ENCODE peak calls at places on chromosomes 7 and 10, in four cellular contexts. One of them, this sample, is unnamed.

GRCh38 chr10:131806146-131806545 is 94.7 kb upstream of the PPP2R2D start:
- DNase-seq in A549: no peak
- DNase-seq in uterus: no peak
- DNase-seq in suprapubic skin: no peak
- DNase-seq in this sample: no peak

GRCh38 chr7:110090113-110090820 is 1000.7 kb upstream of the LRRN3 start:
- DNase-seq in A549: no peak
- DNase-seq in suprapubic skin: no peak
- DNase-seq in uterus: no peak
- DNase-seq in this sample: peak

GRCh38 chr7:41916450-41916927 is 213.6 kb upstream of the INHBA start:
- DNase-seq in uterus: peak
- DNase-seq in A549: peak
- DNase-seq in suprapubic skin: no peak
- DNase-seq in this sample: peak

GRCh38 chr7:78057571-78057970 is 259.0 kb downstream of the PHTF2 start:
- DNase-seq in suprapubic skin: no peak
- DNase-seq in uterus: no peak
- DNase-seq in A549: no peak
- DNase-seq in this sample: no peak

GRCh38 chr7:158263964-158264748 is 323.5 kb downstream of the PTPRN2 start:
- DNase-seq in A549: no peak
- DNase-seq in uterus: no peak
- DNase-seq in suprapubic skin: peak
- DNase-seq in this sample: no peak

GRCh38 chr10:48655426-48656240 is 29.0 kb upstream of the WDFY4 start:
- DNase-seq in suprapubic skin: peak
- DNase-seq in uterus: peak
- DNase-seq in A549: peak
- DNase-seq in this sample: peak

GRCh38 chr10:70579234-70580002 is 23.1 kb downstream of the PRF1 start:
- DNase-seq in uterus: no peak
- DNase-seq in A549: peak
- DNase-seq in suprapubic skin: peak
- DNase-seq in this sample: no peak

GRCh38 chr7:81692146-81692905 is 77.5 kb downstream of the HGF start:
- DNase-seq in uterus: no peak
- DNase-seq in suprapubic skin: no peak
- DNase-seq in A549: no peak
- DNase-seq in this sample: no peak

GRCh38 chr10:116246263-116246662 is 26.7 kb downstream of the GFRA1 start:
- DNase-seq in A549: no peak
- DNase-seq in uterus: no peak
- DNase-seq in suprapubic skin: no peak
- DNase-seq in this sample: no peak

GRCh38 chr7:6385110-6385792 is 62.5 kb downstream of the DAGLB start:
- DNase-seq in A549: peak
- DNase-seq in suprapubic skin: no peak
- DNase-seq in uterus: no peak
- DNase-seq in this sample: peak

GRCh38 chr10:131143425-131144165 is 167.9 kb downstream of the TCERG1L start:
- DNase-seq in suprapubic skin: no peak
- DNase-seq in A549: no peak
- DNase-seq in uterus: no peak
- DNase-seq in this sample: no peak

GRCh38 chr10:93465806-93466675 is 16.1 kb downstream of the MYOF start:
- DNase-seq in suprapubic skin: peak
- DNase-seq in A549: peak
- DNase-seq in uterus: peak
- DNase-seq in this sample: peak

GRCh38 chr10:102985811-102986210 is 67.7 kb downstream of the CNNM2 start:
- DNase-seq in A549: no peak
- DNase-seq in suprapubic skin: no peak
- DNase-seq in uterus: no peak
- DNase-seq in this sample: no peak

GRCh38 chr7:18262054-18262453 is 233.5 kb upstream of the HDAC9 start:
- DNase-seq in uterus: no peak
- DNase-seq in A549: no peak
- DNase-seq in suprapubic skin: no peak
- DNase-seq in this sample: peak

GRCh38 chr7:1847260-1848001 is 177.4 kb downstream of the ELFN1 start:
- DNase-seq in uterus: no peak
- DNase-seq in suprapubic skin: peak
- DNase-seq in A549: no peak
- DNase-seq in this sample: no peak

GRCh38 chr10:94397549-94398370 is 4.6 kb upstream of the TBC1D12 start:
- DNase-seq in suprapubic skin: no peak
- DNase-seq in A549: no peak
- DNase-seq in uterus: no peak
- DNase-seq in this sample: no peak

GRCh38 chr7:105067691-105068090 is 53.7 kb downstream of the KMT2E start:
- DNase-seq in suprapubic skin: no peak
- DNase-seq in uterus: no peak
- DNase-seq in A549: no peak
- DNase-seq in this sample: no peak

GRCh38 chr7:151566897-151567320 is 47.2 kb upstream of the RHEB start:
- DNase-seq in suprapubic skin: no peak
- DNase-seq in uterus: peak
- DNase-seq in A549: no peak
- DNase-seq in this sample: peak

GRCh38 chr10:87092356-87092860 is 2.2 kb downstream of the GLUD1 start:
- DNase-seq in suprapubic skin: no peak
- DNase-seq in uterus: no peak
- DNase-seq in A549: no peak
- DNase-seq in this sample: peak

GRCh38 chr10:94214497-94214896 is 148.2 kb downstream of the NOC3L start:
- DNase-seq in A549: no peak
- DNase-seq in suprapubic skin: no peak
- DNase-seq in uterus: no peak
- DNase-seq in this sample: no peak

GRCh38 chr7:158776474-158776873 is 52.8 kb downstream of the ESYT2 start:
- DNase-seq in suprapubic skin: no peak
- DNase-seq in A549: no peak
- DNase-seq in uterus: no peak
- DNase-seq in this sample: no peak

GRCh38 chr7:111587715-111588433 is 25.6 kb upstream of the IMMP2L start:
- DNase-seq in A549: no peak
- DNase-seq in uterus: no peak
- DNase-seq in suprapubic skin: no peak
- DNase-seq in this sample: peak

GRCh38 chr7:33062023-33062781 is at the start of gene NT5C3A:
- DNase-seq in suprapubic skin: no peak
- DNase-seq in uterus: peak
- DNase-seq in A549: peak
- DNase-seq in this sample: peak

GRCh38 chr10:133608855-133609254 is 17.7 kb downstream of the FRG2B start:
- DNase-seq in uterus: no peak
- DNase-seq in suprapubic skin: no peak
- DNase-seq in A549: peak
- DNase-seq in this sample: peak
- TF ChIP-seq CTCF in uterus: peak
- TF ChIP-seq CTCF in suprapubic skin: peak
- TF ChIP-seq CTCF in A549: peak
- TF ChIP-seq CTCF in this sample: no peak

GRCh38 chr10:73879296-73880173 is 5.2 kb upstream of the CAMK2G start:
- DNase-seq in suprapubic skin: peak
- DNase-seq in A549: peak
- DNase-seq in uterus: peak
- DNase-seq in this sample: peak
- TF ChIP-seq CTCF in suprapubic skin: peak
- TF ChIP-seq CTCF in A549: peak
- TF ChIP-seq CTCF in uterus: peak
- TF ChIP-seq CTCF in this sample: peak

GRCh38 chr7:116101709-116102108 is 71.1 kb upstream of the TFEC start:
- DNase-seq in suprapubic skin: no peak
- DNase-seq in uterus: no peak
- DNase-seq in A549: no peak
- DNase-seq in this sample: no peak

GRCh38 chr7:116093516-116094301 is 63.1 kb upstream of the TFEC start:
- DNase-seq in suprapubic skin: no peak
- DNase-seq in A549: no peak
- DNase-seq in uterus: no peak
- DNase-seq in this sample: no peak

GRCh38 chr7:116098175-116098574 is 67.6 kb upstream of the TFEC start:
- DNase-seq in A549: no peak
- DNase-seq in suprapubic skin: no peak
- DNase-seq in uterus: no peak
- DNase-seq in this sample: no peak

DNA sequence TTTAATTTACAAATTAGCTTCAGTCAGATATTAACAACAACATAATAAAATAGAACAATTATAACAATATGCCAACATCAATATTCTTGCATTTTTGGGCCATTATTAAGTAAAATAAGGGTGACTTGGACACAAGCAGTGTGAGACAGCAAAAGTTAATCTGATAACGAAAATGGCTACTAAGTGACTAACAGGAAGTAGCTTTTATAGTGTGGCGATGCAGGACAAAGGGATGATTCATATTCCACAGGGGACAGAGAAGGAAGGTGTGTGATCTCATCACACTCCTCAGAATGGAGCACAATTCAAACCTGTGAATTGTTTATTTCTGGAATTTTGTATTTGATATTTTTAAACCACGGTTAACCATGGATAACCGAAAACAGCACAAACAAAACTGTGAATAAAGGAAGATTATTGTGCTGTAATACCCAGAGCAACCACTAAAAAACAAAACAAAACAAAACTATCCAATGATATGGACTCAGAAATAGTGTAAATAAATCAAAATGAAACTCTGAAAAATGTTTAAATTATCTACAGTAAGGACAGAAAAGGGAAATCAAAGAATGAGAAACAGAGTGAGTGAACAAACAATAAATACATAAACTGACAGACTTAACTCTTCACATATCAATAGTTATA is 66.9 kb upstream of the TFEC start:
- DNase-seq in uterus: no peak
- DNase-seq in suprapubic skin: no peak
- DNase-seq in A549: peak
- DNase-seq in this sample: peak
- TF ChIP-seq CTCF in uterus: no peak
- TF ChIP-seq CTCF in suprapubic skin: no peak
- TF ChIP-seq CTCF in A549: no peak
- TF ChIP-seq CTCF in this sample: no peak

DNA sequence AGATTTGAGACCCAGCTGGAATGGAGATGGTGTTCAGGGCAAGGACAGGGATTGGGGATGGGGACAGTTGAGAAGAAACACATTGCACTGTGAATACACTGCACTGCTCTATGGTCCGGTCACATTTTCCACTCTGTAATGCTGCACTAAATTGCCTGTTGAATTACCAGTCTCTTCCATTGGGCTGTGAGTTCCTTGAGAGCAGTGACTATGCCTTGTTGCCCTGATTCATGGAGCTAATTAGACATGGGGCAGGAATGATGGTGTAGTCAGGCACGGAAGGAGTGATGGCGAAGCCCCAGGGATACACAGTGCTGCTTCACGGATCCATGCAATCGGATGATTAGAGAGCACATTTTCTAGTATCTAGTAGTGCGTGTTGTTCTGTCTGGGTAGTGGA is 25.4 kb upstream of the GPAM start:
- DNase-seq in suprapubic skin: no peak
- DNase-seq in A549: no peak
- DNase-seq in uterus: no peak
- DNase-seq in this sample: no peak
- TF ChIP-seq CTCF in suprapubic skin: no peak
- TF ChIP-seq CTCF in A549: no peak
- TF ChIP-seq CTCF in uterus: no peak
- TF ChIP-seq CTCF in this sample: no peak

DNA sequence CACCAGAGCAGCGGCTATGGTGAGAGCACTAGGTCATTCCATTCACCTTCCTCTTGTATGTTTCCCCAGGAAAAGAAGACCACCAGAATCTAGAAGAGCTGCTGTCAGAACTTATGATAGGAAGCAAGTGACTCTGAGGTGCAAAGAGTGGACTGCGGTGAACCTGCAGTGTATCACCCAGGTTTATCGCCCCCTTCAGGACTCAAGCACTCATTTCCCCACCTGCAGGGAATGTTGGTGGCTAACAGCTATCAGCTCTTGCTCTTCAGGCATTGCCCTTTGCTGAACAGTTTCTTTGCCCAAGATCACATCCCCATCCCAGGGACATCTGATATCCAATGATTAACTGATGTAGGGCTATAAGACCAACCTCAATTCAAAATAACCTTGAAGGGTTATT is 66.3 kb upstream of the IL6 start:
- DNase-seq in A549: no peak
- DNase-seq in suprapubic skin: no peak
- DNase-seq in uterus: no peak
- DNase-seq in this sample: no peak
- TF ChIP-seq CTCF in A549: no peak
- TF ChIP-seq CTCF in suprapubic skin: no peak
- TF ChIP-seq CTCF in uterus: no peak
- TF ChIP-seq CTCF in this sample: peak